ENCODE peak calls at places on chromosomes 1 and 21, in seven cellular contexts. One of them, this sample, is unnamed.

GRCh38 chr1:21647431-21648373 is 21.5 kb downstream of the RAP1GAP start:
- DNase-seq in esophagus squamous epithelium: no peak
- DNase-seq in hepatocyte: peak
- DNase-seq in breast epithelium: no peak
- DNase-seq in foreskin fibroblast: peak
- DNase-seq in RWPE2: no peak
- DNase-seq in neural crest cell: peak
- DNase-seq in this sample: no peak

GRCh38 chr1:166975361-166976129 is at the start of gene ILDR2:
- DNase-seq in RWPE2: no peak
- DNase-seq in esophagus squamous epithelium: no peak
- DNase-seq in foreskin fibroblast: peak
- DNase-seq in neural crest cell: peak
- DNase-seq in breast epithelium: peak
- DNase-seq in hepatocyte: peak
- DNase-seq in this sample: peak

GRCh38 chr1:15948600-15949452 is 27.1 kb downstream of the ZBTB17 start:
- DNase-seq in neural crest cell: no peak
- DNase-seq in foreskin fibroblast: peak
- DNase-seq in hepatocyte: peak
- DNase-seq in esophagus squamous epithelium: no peak
- DNase-seq in breast epithelium: peak
- DNase-seq in RWPE2: no peak
- DNase-seq in this sample: no peak

GRCh38 chr1:145690587-145691558 is 16.3 kb downstream of the PDZK1 start:
- DNase-seq in RWPE2: no peak
- DNase-seq in neural crest cell: no peak
- DNase-seq in breast epithelium: peak
- DNase-seq in esophagus squamous epithelium: no peak
- DNase-seq in foreskin fibroblast: peak
- DNase-seq in hepatocyte: no peak
- DNase-seq in this sample: no peak

GRCh38 chr1:223347583-223347982 is 16.4 kb downstream of the SUSD4 start:
- DNase-seq in RWPE2: no peak
- DNase-seq in esophagus squamous epithelium: no peak
- DNase-seq in neural crest cell: no peak
- DNase-seq in breast epithelium: no peak
- DNase-seq in hepatocyte: no peak
- DNase-seq in foreskin fibroblast: no peak
- DNase-seq in this sample: no peak

GRCh38 chr21:39867198-39867650 is at the start of gene PCP4:
- DNase-seq in RWPE2: no peak
- DNase-seq in foreskin fibroblast: no peak
- DNase-seq in breast epithelium: peak
- DNase-seq in hepatocyte: peak
- DNase-seq in esophagus squamous epithelium: no peak
- DNase-seq in neural crest cell: peak
- DNase-seq in this sample: peak

GRCh38 chr1:90782046-90782445 is 64.9 kb upstream of the BARHL2 start:
- DNase-seq in hepatocyte: no peak
- DNase-seq in neural crest cell: no peak
- DNase-seq in RWPE2: no peak
- DNase-seq in foreskin fibroblast: no peak
- DNase-seq in esophagus squamous epithelium: no peak
- DNase-seq in breast epithelium: no peak
- DNase-seq in this sample: no peak

GRCh38 chr1:229130028-229130668 is 140.8 kb upstream of the RAB4A start:
- DNase-seq in breast epithelium: no peak
- DNase-seq in esophagus squamous epithelium: no peak
- DNase-seq in RWPE2: no peak
- DNase-seq in hepatocyte: peak
- DNase-seq in neural crest cell: no peak
- DNase-seq in foreskin fibroblast: no peak
- DNase-seq in this sample: no peak

GRCh38 chr1:17233675-17234074 is 15.2 kb upstream of the PADI3 start:
- DNase-seq in esophagus squamous epithelium: no peak
- DNase-seq in breast epithelium: peak
- DNase-seq in neural crest cell: no peak
- DNase-seq in foreskin fibroblast: peak
- DNase-seq in RWPE2: peak
- DNase-seq in hepatocyte: peak
- DNase-seq in this sample: no peak

GRCh38 chr21:37509802-37510393 is 143.3 kb downstream of the DYRK1A start:
- DNase-seq in esophagus squamous epithelium: no peak
- DNase-seq in breast epithelium: no peak
- DNase-seq in foreskin fibroblast: peak
- DNase-seq in hepatocyte: peak
- DNase-seq in neural crest cell: no peak
- DNase-seq in RWPE2: no peak
- DNase-seq in this sample: no peak

GRCh38 chr1:210246447-210246846 is 13.9 kb downstream of the SERTAD4 start:
- DNase-seq in foreskin fibroblast: no peak
- DNase-seq in esophagus squamous epithelium: no peak
- DNase-seq in RWPE2: no peak
- DNase-seq in hepatocyte: no peak
- DNase-seq in neural crest cell: no peak
- DNase-seq in breast epithelium: no peak
- DNase-seq in this sample: no peak

GRCh38 chr1:156095906-156096508 is 13.7 kb upstream of the MEX3A start:
- DNase-seq in foreskin fibroblast: no peak
- DNase-seq in hepatocyte: no peak
- DNase-seq in breast epithelium: no peak
- DNase-seq in neural crest cell: no peak
- DNase-seq in RWPE2: no peak
- DNase-seq in esophagus squamous epithelium: no peak
- DNase-seq in this sample: no peak

GRCh38 chr1:201461783-201462441 is 7.1 kb downstream of the PHLDA3 start:
- DNase-seq in neural crest cell: no peak
- DNase-seq in esophagus squamous epithelium: no peak
- DNase-seq in foreskin fibroblast: peak
- DNase-seq in hepatocyte: peak
- DNase-seq in RWPE2: peak
- DNase-seq in breast epithelium: peak
- DNase-seq in this sample: no peak

GRCh38 chr1:8742022-8742924 is 75.2 kb downstream of the RERE start:
- DNase-seq in breast epithelium: no peak
- DNase-seq in neural crest cell: no peak
- DNase-seq in RWPE2: no peak
- DNase-seq in foreskin fibroblast: no peak
- DNase-seq in hepatocyte: no peak
- DNase-seq in esophagus squamous epithelium: no peak
- DNase-seq in this sample: no peak

GRCh38 chr1:223726380-223727001 is 14.2 kb downstream of the CAPN2 start:
- DNase-seq in hepatocyte: peak
- DNase-seq in RWPE2: peak
- DNase-seq in neural crest cell: peak
- DNase-seq in breast epithelium: peak
- DNase-seq in esophagus squamous epithelium: peak
- DNase-seq in foreskin fibroblast: peak
- DNase-seq in this sample: no peak

GRCh38 chr1:210726621-210727020 is 397.9 kb downstream of the HHAT start:
- DNase-seq in neural crest cell: peak
- DNase-seq in hepatocyte: peak
- DNase-seq in RWPE2: no peak
- DNase-seq in breast epithelium: no peak
- DNase-seq in foreskin fibroblast: no peak
- DNase-seq in esophagus squamous epithelium: no peak
- DNase-seq in this sample: no peak

GRCh38 chr1:246582301-246583055 is 16.2 kb downstream of the CNST start:
- DNase-seq in esophagus squamous epithelium: no peak
- DNase-seq in breast epithelium: no peak
- DNase-seq in RWPE2: no peak
- DNase-seq in foreskin fibroblast: no peak
- DNase-seq in neural crest cell: no peak
- DNase-seq in hepatocyte: peak
- DNase-seq in this sample: no peak

DNA sequence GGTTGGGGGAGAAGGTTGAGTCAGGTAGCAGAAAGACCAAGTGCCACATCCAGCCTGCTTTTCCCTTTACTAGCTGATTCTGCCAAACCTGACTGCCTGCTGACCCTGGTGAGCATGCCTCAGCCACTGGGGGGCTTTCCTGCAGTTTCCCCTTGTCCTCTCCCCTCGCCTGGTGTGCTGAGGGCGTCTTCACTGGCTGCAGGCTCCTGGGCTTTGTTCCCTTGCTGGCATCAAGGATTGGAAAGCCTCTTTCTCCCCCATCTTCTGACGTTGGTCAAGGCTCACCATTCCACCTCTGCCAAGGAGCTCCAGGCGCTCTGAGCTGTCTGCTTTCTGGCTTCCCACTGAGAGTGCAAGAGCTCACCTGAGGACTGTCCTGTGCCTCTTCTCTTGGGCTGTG is 28.4 kb downstream of the MAN1C1 start:
- DNase-seq in neural crest cell: no peak
- DNase-seq in hepatocyte: no peak
- DNase-seq in foreskin fibroblast: no peak
- DNase-seq in RWPE2: no peak
- DNase-seq in esophagus squamous epithelium: no peak
- DNase-seq in breast epithelium: no peak
- DNase-seq in this sample: no peak
- TF ChIP-seq CTCF in neural crest cell: no peak
- TF ChIP-seq CTCF in hepatocyte: no peak
- TF ChIP-seq CTCF in foreskin fibroblast: no peak
- TF ChIP-seq CTCF in RWPE2: no peak
- TF ChIP-seq CTCF in esophagus squamous epithelium: no peak
- TF ChIP-seq CTCF in breast epithelium: no peak
- TF ChIP-seq CTCF in this sample: no peak

DNA sequence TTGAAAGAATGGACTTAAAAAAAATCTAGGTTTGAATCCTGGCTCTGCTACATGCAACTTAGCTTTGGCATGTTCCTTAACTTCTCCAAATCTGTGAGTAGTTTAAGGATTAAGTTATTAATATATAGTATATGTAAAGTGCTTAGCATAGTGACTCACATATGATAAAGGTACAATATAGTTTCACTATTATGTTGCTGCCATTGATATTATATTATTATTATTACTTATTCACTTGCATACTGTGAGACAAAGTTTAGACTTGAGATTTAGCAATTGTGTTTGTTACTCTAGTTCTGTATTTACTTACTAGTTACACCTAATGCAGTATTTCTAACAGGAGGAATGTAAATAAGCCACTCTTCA is 25.7 kb downstream of the RGS7 start:
- DNase-seq in breast epithelium: no peak
- DNase-seq in RWPE2: no peak
- DNase-seq in foreskin fibroblast: no peak
- DNase-seq in hepatocyte: no peak
- DNase-seq in esophagus squamous epithelium: no peak
- DNase-seq in neural crest cell: no peak
- DNase-seq in this sample: no peak
- TF ChIP-seq CTCF in breast epithelium: no peak
- TF ChIP-seq CTCF in RWPE2: no peak
- TF ChIP-seq CTCF in foreskin fibroblast: no peak
- TF ChIP-seq CTCF in hepatocyte: no peak
- TF ChIP-seq CTCF in esophagus squamous epithelium: no peak
- TF ChIP-seq CTCF in neural crest cell: no peak
- TF ChIP-seq CTCF in this sample: no peak

DNA sequence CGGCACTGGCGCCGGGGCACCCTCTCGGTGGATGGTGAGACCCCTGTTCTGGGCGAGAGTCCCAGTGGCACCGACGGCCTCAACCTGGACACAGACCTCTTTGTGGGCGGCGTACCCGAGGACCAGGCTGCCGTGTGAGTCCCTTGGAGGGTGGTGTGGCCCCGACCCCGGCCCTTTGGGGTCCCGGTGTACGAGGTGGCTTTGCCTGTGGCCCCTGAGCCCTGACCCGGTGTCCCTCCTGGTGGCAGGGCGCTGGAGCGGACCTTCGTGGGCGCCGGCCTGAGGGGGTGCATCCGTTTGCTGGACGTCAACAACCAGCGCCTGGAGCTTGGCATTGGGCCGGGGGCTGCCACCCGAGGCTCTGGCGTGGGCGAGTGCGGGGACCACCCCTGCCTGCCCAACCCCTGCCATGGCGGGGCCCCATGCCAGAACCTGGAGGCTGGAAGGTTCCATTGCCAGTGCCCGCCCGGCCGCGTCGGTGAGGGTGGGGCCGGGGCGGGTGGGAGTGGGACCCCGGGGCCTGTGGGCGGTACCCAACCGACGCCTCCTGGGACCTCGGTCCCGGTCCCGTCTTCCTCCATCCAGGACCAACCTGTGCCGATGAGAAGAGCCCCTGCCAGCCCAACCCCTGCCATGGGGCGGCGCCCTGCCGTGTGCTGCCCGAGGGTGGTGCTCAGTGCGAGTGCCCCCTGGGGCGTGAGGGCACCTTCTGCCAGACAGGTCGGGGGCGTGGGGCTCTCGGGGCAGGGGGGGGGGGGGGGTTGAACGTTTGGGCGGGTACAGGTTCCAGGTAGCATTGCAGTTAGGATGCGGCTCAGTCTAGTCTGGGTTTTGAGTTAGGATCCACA is 24.6 kb downstream of the RNF223 start:
- DNase-seq in breast epithelium: no peak
- DNase-seq in RWPE2: no peak
- DNase-seq in neural crest cell: no peak
- DNase-seq in esophagus squamous epithelium: no peak
- DNase-seq in hepatocyte: no peak
- DNase-seq in foreskin fibroblast: no peak
- DNase-seq in this sample: no peak
- TF ChIP-seq CTCF in breast epithelium: no peak
- TF ChIP-seq CTCF in RWPE2: no peak
- TF ChIP-seq CTCF in neural crest cell: no peak
- TF ChIP-seq CTCF in esophagus squamous epithelium: no peak
- TF ChIP-seq CTCF in hepatocyte: no peak
- TF ChIP-seq CTCF in foreskin fibroblast: no peak
- TF ChIP-seq CTCF in this sample: no peak

DNA sequence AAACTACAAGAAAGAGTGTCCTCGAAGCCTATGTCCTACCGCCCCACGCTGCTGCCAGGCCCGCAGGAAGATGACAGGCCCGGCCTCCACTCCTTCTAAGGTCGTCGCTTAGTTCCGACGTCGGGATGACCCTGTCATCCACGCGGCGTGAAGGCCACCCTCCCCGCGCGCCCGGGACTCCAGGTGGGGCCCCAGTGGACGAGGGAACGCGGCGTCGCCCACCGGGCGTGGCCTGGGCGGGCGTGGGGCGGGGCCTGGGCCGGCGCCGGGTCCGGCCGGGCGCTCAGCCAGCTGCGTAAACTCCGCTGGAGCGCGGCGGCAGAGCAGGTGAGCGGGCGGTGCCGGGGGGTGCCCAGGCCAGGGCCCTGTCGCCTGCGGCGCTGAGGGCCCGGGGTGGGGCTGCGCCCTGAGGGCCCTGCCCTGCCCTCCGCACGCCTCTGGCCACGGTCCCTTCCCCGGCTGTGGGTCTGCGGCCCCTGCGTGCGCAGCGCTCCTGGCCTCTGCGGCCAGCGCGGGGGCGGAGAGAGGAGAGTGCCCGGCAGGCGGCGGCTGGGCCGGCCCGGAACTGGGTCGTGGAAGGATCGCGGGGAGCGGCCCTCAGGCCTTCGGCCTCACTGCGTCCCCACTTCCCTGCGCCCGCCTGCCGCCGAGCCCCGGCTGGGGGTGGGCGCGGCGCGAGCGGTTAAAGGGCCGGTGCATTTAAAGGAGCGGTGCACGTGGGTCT is at the start of gene PSEN2:
- DNase-seq in foreskin fibroblast: peak
- DNase-seq in esophagus squamous epithelium: no peak
- DNase-seq in RWPE2: no peak
- DNase-seq in hepatocyte: peak
- DNase-seq in neural crest cell: peak
- DNase-seq in breast epithelium: peak
- DNase-seq in this sample: peak
- TF ChIP-seq CTCF in foreskin fibroblast: no peak
- TF ChIP-seq CTCF in esophagus squamous epithelium: no peak
- TF ChIP-seq CTCF in RWPE2: no peak
- TF ChIP-seq CTCF in hepatocyte: no peak
- TF ChIP-seq CTCF in neural crest cell: peak
- TF ChIP-seq CTCF in breast epithelium: no peak
- TF ChIP-seq CTCF in this sample: no peak